ENCODE peak calls at places on chromosomes 5 and 9, in nine cellular contexts. X, A, I, L, P, C, N, M and S are unnamed samples.

GRCh38 chr9:10925896-10926295 is 313.1 kb upstream of the PTPRD start:
- DNase-seq in P (no peak), X (no peak), N (no peak), A (no peak), I (no peak), M (no peak), C (no peak), L (no peak), S (no peak)

GRCh38 chr9:91428927-91429351 is 5.3 kb upstream of the NFIL3 start:
- DNase-seq in N (no peak), X (no peak), P (no peak), M (no peak), C (no peak), A (no peak), I (peak; percentile 91), L (no peak), S (no peak)

GRCh38 chr5:149679876-149680809 is 50.0 kb upstream of the PPARGC1B start:
- DNase-seq in A (no peak), X (no peak), I (peak; percentile 94), C (no peak), M (no peak), N (no peak), P (no peak), L (no peak), S (no peak)

GRCh38 chr5:53073349-53073748 is 36.2 kb downstream of the MOCS2 start:
- DNase-seq in A (no peak), C (no peak), P (no peak), L (no peak), I (no peak), M (no peak), N (no peak), X (no peak), S (no peak)

GRCh38 chr5:169856571-169856970 is 123.7 kb downstream of the INSYN2B start:
- DNase-seq in X (no peak), C (peak; percentile 82), A (no peak), N (no peak), I (no peak), L (peak; percentile 79), P (no peak), M (no peak), S (no peak)

GRCh38 chr9:136198605-136199083 is 6.3 kb downstream of the LHX3 start:
- DNase-seq in I (no peak), M (no peak), C (no peak), X (no peak), P (no peak), N (no peak), L (no peak), A (no peak), S (no peak)

GRCh38 chr5:131525805-131526204 is 109.2 kb downstream of the RAPGEF6 start:
- DNase-seq in X (no peak), A (no peak), L (no peak), C (peak; percentile 32), P (no peak), I (peak; percentile 78), M (no peak), N (no peak), S (no peak)

GRCh38 chr5:59130441-59130840 is 547.6 kb downstream of the RAB3C start:
- DNase-seq in N (no peak), P (no peak), M (no peak), I (peak; percentile 28), L (no peak), X (no peak), A (no peak), C (no peak), S (no peak)

GRCh38 chr5:113176196-113176595 is 199.6 kb downstream of the DCP2 start:
- DNase-seq in L (no peak), A (no peak), N (no peak), C (no peak), P (no peak), I (no peak), X (no peak), M (no peak), S (no peak)

GRCh38 chr9:124340219-124341069 is 74.8 kb downstream of the PSMB7 start:
- DNase-seq in X (no peak), M (no peak), C (no peak), P (no peak), L (no peak), N (no peak), A (no peak), I (no peak), S (no peak)

GRCh38 chr9:134145262-134145661 is 9.4 kb downstream of the WDR5 start:
- DNase-seq in P (no peak), X (no peak), C (no peak), N (no peak), L (no peak), I (no peak), A (no peak), M (no peak), S (no peak)

GRCh38 chr5:54469655-54470054 is 14.2 kb downstream of the HSPB3 start:
- DNase-seq in L (no peak), N (no peak), A (no peak), C (peak; percentile 42), P (no peak), X (no peak), M (no peak), I (no peak), S (no peak)

GRCh38 chr9:121055642-121056143 is 5.6 kb upstream of the C5 start:
- DNase-seq in N (no peak), M (no peak), X (no peak), C (peak; percentile 20), A (no peak), P (no peak), L (no peak), I (no peak), S (no peak)

GRCh38 chr9:4855861-4856260 is 63.1 kb downstream of the RCL1 start:
- DNase-seq in L (no peak), I (no peak), M (no peak), C (peak; percentile 80), N (no peak), X (no peak), A (no peak), P (no peak), S (no peak)

GRCh38 chr9:804026-804425 is 37.5 kb upstream of the DMRT1 start:
- DNase-seq in M (no peak), L (no peak), N (no peak), P (no peak), A (no peak), I (no peak), C (no peak), X (no peak), S (no peak)

GRCh38 chr5:161602739-161603138 is 56.2 kb upstream of the GABRB2 start:
- DNase-seq in P (no peak), N (no peak), I (no peak), M (no peak), A (no peak), L (no peak), C (no peak), X (no peak), S (no peak)

GRCh38 chr5:172905771-172906170 is 53.5 kb upstream of the RPL26L1 start:
- DNase-seq in M (no peak), I (no peak), X (no peak), N (no peak), P (no peak), L (no peak), A (no peak), C (peak; percentile 33), S (no peak)

GRCh38 chr5:143946821-143947220 is 134.9 kb downstream of the HMHB1 start:
- DNase-seq in A (no peak), N (no peak), M (no peak), P (no peak), X (no peak), C (peak; percentile 72), I (no peak), L (no peak), S (no peak)

GRCh38 chr5:32283539-32284377 is 29.0 kb downstream of the MTMR12 start:
- DNase-seq in P (no peak), X (no peak), L (no peak), N (no peak), A (no peak), I (no peak), C (peak; percentile 49), M (peak; percentile 10), S (no peak)

GRCh38 chr9:123928471-123929176 is 1.3 kb downstream of the DENND1A start:
- DNase-seq in M (peak; percentile 16), A (no peak), P (no peak), I (no peak), X (no peak), C (peak; percentile 76), L (no peak), N (no peak), S (no peak)

GRCh38 chr5:14465776-14466175 is 115.8 kb upstream of the OTULINL start:
- DNase-seq in C (no peak), I (no peak), P (no peak), X (no peak), N (no peak), M (no peak), A (no peak), L (no peak), S (no peak)

GRCh38 chr5:57986746-57987145 is 473.1 kb downstream of the PLK2 start:
- DNase-seq in I (no peak), L (peak; percentile 61), P (no peak), C (peak; percentile 47), A (no peak), N (no peak), X (no peak), M (no peak), S (no peak)

GRCh38 chr5:14705556-14705955 is 41.0 kb downstream of the OTULIN start:
- DNase-seq in I (no peak), P (no peak), C (no peak), M (no peak), X (no peak), L (no peak), A (no peak), N (no peak), S (no peak)

GRCh38 chr5:95283022-95283615 is 1.8 kb downstream of the MCTP1 start:
- DNase-seq in P (no peak), M (no peak), N (no peak), I (no peak), A (no peak), C (no peak), X (no peak), L (no peak), S (peak; percentile 62)

GRCh38 chr9:74887041-74887980 is at the start of gene TRPM6:
- DNase-seq in C (peak; percentile 75), P (peak; percentile 34), A (peak; percentile 30), X (peak; percentile 25), I (peak; percentile 40), N (peak; percentile 41), L (peak; percentile 21), M (peak; percentile 28), S (no peak)

GRCh38 chr5:12023614-12024241 is 119.5 kb upstream of the CTNND2 start:
- DNase-seq in M (no peak), C (peak; percentile 33), X (no peak), N (no peak), A (no peak), I (peak; percentile 27), L (no peak), P (no peak), S (peak; percentile 38)